ENCODE peak calls at places on chromosomes 7 and 10, in seven cellular contexts. One of them, this sample, is unnamed.

GRCh38 chr10:628386-629045 is 61.0 kb downstream of the DIP2C start:
- DNase-seq in body of pancreas: no peak
- DNase-seq in dorsolateral prefrontal cortex: no peak
- DNase-seq in AG09309: no peak
- DNase-seq in stomach: no peak
- DNase-seq in heart left ventricle: no peak
- DNase-seq in AG10803: no peak
- DNase-seq in this sample: no peak

GRCh38 chr7:136555933-136556332 is 312.5 kb upstream of the CHRM2 start:
- DNase-seq in body of pancreas: no peak
- DNase-seq in dorsolateral prefrontal cortex: no peak
- DNase-seq in AG09309: no peak
- DNase-seq in stomach: no peak
- DNase-seq in heart left ventricle: no peak
- DNase-seq in AG10803: no peak
- DNase-seq in this sample: no peak

GRCh38 chr7:90894122-90894521 is 298.0 kb downstream of the CDK14 start:
- DNase-seq in body of pancreas: no peak
- DNase-seq in dorsolateral prefrontal cortex: no peak
- DNase-seq in AG09309: no peak
- DNase-seq in stomach: no peak
- DNase-seq in heart left ventricle: no peak
- DNase-seq in AG10803: no peak
- DNase-seq in this sample: no peak

GRCh38 chr10:57696641-57697040 is 571.1 kb downstream of the IPMK start:
- DNase-seq in body of pancreas: no peak
- DNase-seq in dorsolateral prefrontal cortex: no peak
- DNase-seq in AG09309: peak
- DNase-seq in stomach: no peak
- DNase-seq in heart left ventricle: no peak
- DNase-seq in AG10803: peak
- DNase-seq in this sample: no peak

GRCh38 chr10:49741108-49741995 is 20.8 kb downstream of the OGDHL start:
- DNase-seq in body of pancreas: no peak
- DNase-seq in dorsolateral prefrontal cortex: no peak
- DNase-seq in AG09309: no peak
- DNase-seq in stomach: peak
- DNase-seq in heart left ventricle: no peak
- DNase-seq in AG10803: no peak
- DNase-seq in this sample: no peak

GRCh38 chr10:70932415-70933196 is 44.2 kb upstream of the PCBD1 start:
- DNase-seq in body of pancreas: peak
- DNase-seq in dorsolateral prefrontal cortex: peak
- DNase-seq in AG09309: no peak
- DNase-seq in stomach: no peak
- DNase-seq in heart left ventricle: no peak
- DNase-seq in AG10803: peak
- DNase-seq in this sample: no peak

GRCh38 chr10:21724020-21724589 is 190.1 kb downstream of the MLLT10 start:
- DNase-seq in body of pancreas: no peak
- DNase-seq in dorsolateral prefrontal cortex: no peak
- DNase-seq in AG09309: no peak
- DNase-seq in stomach: no peak
- DNase-seq in heart left ventricle: no peak
- DNase-seq in AG10803: no peak
- DNase-seq in this sample: no peak

GRCh38 chr10:87694011-87694794 is 34.5 kb downstream of the PAPSS2 start:
- DNase-seq in body of pancreas: no peak
- DNase-seq in dorsolateral prefrontal cortex: no peak
- DNase-seq in AG09309: no peak
- DNase-seq in stomach: no peak
- DNase-seq in heart left ventricle: no peak
- DNase-seq in AG10803: no peak
- DNase-seq in this sample: no peak

GRCh38 chr7:142889825-142890224 is 4.3 kb upstream of the TRPV6 start:
- DNase-seq in body of pancreas: no peak
- DNase-seq in dorsolateral prefrontal cortex: no peak
- DNase-seq in AG09309: no peak
- DNase-seq in stomach: peak
- DNase-seq in heart left ventricle: no peak
- DNase-seq in AG10803: no peak
- DNase-seq in this sample: no peak

GRCh38 chr7:84144480-84144879 is 50.1 kb downstream of the SEMA3A start:
- DNase-seq in body of pancreas: no peak
- DNase-seq in dorsolateral prefrontal cortex: no peak
- DNase-seq in AG09309: no peak
- DNase-seq in stomach: no peak
- DNase-seq in heart left ventricle: no peak
- DNase-seq in AG10803: no peak
- DNase-seq in this sample: no peak

GRCh38 chr7:94491410-94491809 is 18.2 kb upstream of the CASD1 start:
- DNase-seq in body of pancreas: no peak
- DNase-seq in dorsolateral prefrontal cortex: no peak
- DNase-seq in AG09309: no peak
- DNase-seq in stomach: no peak
- DNase-seq in heart left ventricle: no peak
- DNase-seq in AG10803: no peak
- DNase-seq in this sample: no peak

GRCh38 chr10:65358565-65358964 is 1567.3 kb upstream of the LRRTM3 start:
- DNase-seq in body of pancreas: peak
- DNase-seq in dorsolateral prefrontal cortex: no peak
- DNase-seq in AG09309: no peak
- DNase-seq in stomach: no peak
- DNase-seq in heart left ventricle: no peak
- DNase-seq in AG10803: no peak
- DNase-seq in this sample: peak

GRCh38 chr10:100462709-100463108 is at the start of gene WNT8B:
- DNase-seq in body of pancreas: no peak
- DNase-seq in dorsolateral prefrontal cortex: no peak
- DNase-seq in AG09309: no peak
- DNase-seq in stomach: no peak
- DNase-seq in heart left ventricle: no peak
- DNase-seq in AG10803: no peak
- DNase-seq in this sample: no peak

GRCh38 chr7:16978358-16979244 is 96.8 kb upstream of the AGR3 start:
- DNase-seq in body of pancreas: no peak
- DNase-seq in dorsolateral prefrontal cortex: no peak
- DNase-seq in AG09309: peak
- DNase-seq in stomach: no peak
- DNase-seq in heart left ventricle: no peak
- DNase-seq in AG10803: peak
- DNase-seq in this sample: no peak

GRCh38 chr10:78457804-78458483 is 424.3 kb downstream of the RPS24 start:
- DNase-seq in body of pancreas: no peak
- DNase-seq in dorsolateral prefrontal cortex: no peak
- DNase-seq in AG09309: peak
- DNase-seq in stomach: no peak
- DNase-seq in heart left ventricle: no peak
- DNase-seq in AG10803: peak
- DNase-seq in this sample: no peak

GRCh38 chr7:16719699-16720098 is 33.9 kb upstream of the TSPAN13 start:
- DNase-seq in body of pancreas: no peak
- DNase-seq in dorsolateral prefrontal cortex: no peak
- DNase-seq in AG09309: no peak
- DNase-seq in stomach: no peak
- DNase-seq in heart left ventricle: no peak
- DNase-seq in AG10803: no peak
- DNase-seq in this sample: no peak

GRCh38 chr10:113458944-113459343 is 93.9 kb upstream of the HABP2 start:
- DNase-seq in body of pancreas: no peak
- DNase-seq in dorsolateral prefrontal cortex: no peak
- DNase-seq in AG09309: no peak
- DNase-seq in stomach: no peak
- DNase-seq in heart left ventricle: no peak
- DNase-seq in AG10803: no peak
- DNase-seq in this sample: no peak

DNA sequence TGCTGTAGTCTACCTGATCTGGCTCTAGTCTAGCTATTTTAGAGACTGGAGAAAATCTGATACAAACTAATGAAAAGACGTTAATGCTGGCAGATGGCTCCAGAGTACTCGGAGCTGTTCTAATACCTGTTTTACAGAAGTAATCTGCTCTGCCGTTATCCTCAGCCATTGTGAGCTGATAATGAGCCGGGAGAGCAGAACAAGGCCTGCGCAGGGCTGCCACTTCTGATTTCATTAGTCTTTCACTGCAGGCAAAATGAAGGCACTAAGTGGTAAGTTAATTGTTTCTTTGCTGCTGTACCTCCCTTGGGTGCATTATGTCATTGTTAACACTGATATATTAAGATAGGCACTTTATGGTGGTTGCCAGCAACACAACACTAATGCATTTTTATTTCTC is 456.4 kb upstream of the PFKP start:
- DNase-seq in body of pancreas: no peak
- DNase-seq in dorsolateral prefrontal cortex: no peak
- DNase-seq in AG09309: no peak
- DNase-seq in stomach: no peak
- DNase-seq in heart left ventricle: no peak
- DNase-seq in AG10803: no peak
- DNase-seq in this sample: no peak
- TF ChIP-seq CTCF in body of pancreas: no peak
- TF ChIP-seq CTCF in dorsolateral prefrontal cortex: no peak
- TF ChIP-seq CTCF in AG09309: no peak
- TF ChIP-seq CTCF in stomach: no peak
- TF ChIP-seq CTCF in heart left ventricle: no peak
- TF ChIP-seq CTCF in AG10803: no peak
- TF ChIP-seq CTCF in this sample: no peak

GRCh38 chr7:42248579-42248978 is 11.6 kb upstream of the GLI3 start:
- DNase-seq in body of pancreas: no peak
- DNase-seq in dorsolateral prefrontal cortex: no peak
- DNase-seq in AG09309: no peak
- DNase-seq in stomach: no peak
- DNase-seq in heart left ventricle: no peak
- DNase-seq in AG10803: no peak
- DNase-seq in this sample: no peak
- TF ChIP-seq CTCF in body of pancreas: no peak
- TF ChIP-seq CTCF in dorsolateral prefrontal cortex: no peak
- TF ChIP-seq CTCF in AG09309: no peak
- TF ChIP-seq CTCF in stomach: no peak
- TF ChIP-seq CTCF in heart left ventricle: no peak
- TF ChIP-seq CTCF in AG10803: no peak
- TF ChIP-seq CTCF in this sample: no peak

GRCh38 chr10:131926743-131927595 is 26.2 kb downstream of the PPP2R2D start:
- DNase-seq in body of pancreas: no peak
- DNase-seq in dorsolateral prefrontal cortex: no peak
- DNase-seq in AG09309: no peak
- DNase-seq in stomach: no peak
- DNase-seq in heart left ventricle: no peak
- DNase-seq in AG10803: no peak
- DNase-seq in this sample: no peak

GRCh38 chr10:131930150-131930549 is 29.3 kb downstream of the PPP2R2D start:
- DNase-seq in body of pancreas: no peak
- DNase-seq in dorsolateral prefrontal cortex: no peak
- DNase-seq in AG09309: no peak
- DNase-seq in stomach: peak
- DNase-seq in heart left ventricle: no peak
- DNase-seq in AG10803: no peak
- DNase-seq in this sample: no peak

GRCh38 chr10:131928248-131929095 is 27.7 kb downstream of the PPP2R2D start:
- DNase-seq in body of pancreas: no peak
- DNase-seq in dorsolateral prefrontal cortex: no peak
- DNase-seq in AG09309: no peak
- DNase-seq in stomach: peak
- DNase-seq in heart left ventricle: no peak
- DNase-seq in AG10803: no peak
- DNase-seq in this sample: no peak

GRCh38 chr10:131930586-131931330 is 29.9 kb downstream of the PPP2R2D start:
- DNase-seq in body of pancreas: no peak
- DNase-seq in dorsolateral prefrontal cortex: no peak
- DNase-seq in AG09309: no peak
- DNase-seq in stomach: no peak
- DNase-seq in heart left ventricle: no peak
- DNase-seq in AG10803: no peak
- DNase-seq in this sample: no peak

DNA sequence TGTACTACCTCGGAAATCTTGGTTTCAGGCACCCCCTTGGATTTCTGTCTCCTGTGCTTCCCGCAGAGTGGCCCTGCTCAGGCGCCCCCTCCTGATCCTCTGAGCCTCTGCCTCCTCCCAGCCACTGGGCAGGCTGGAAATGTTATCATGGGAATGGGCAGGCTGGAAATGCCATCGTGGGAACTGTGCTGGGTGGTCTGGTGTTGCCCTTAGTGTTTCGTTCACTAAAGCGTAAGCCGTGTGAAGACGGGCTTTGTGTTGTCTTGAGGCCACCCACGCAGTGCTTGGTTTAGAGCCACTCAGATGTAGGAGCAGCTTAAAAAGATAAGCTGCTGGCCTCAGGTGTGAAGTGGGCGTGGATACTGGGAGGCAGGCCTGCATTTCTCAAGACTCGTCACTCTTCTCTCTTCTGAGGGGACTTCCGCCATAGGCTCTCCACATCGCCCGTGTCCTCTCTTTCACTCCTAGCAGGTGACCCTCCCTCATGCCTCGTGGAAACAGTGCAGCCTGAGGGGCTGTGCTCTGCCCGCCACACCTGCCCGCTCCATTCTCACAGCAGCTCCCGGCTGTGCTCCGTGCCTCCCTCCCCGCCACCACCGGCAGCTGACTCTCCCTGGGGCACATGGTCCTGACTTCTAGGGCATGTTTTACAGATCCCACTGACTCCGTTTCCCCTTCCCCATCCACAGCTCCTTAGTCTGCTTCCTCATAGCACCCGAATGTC is 28.5 kb downstream of the PPP2R2D start:
- DNase-seq in body of pancreas: peak
- DNase-seq in dorsolateral prefrontal cortex: no peak
- DNase-seq in AG09309: no peak
- DNase-seq in stomach: peak
- DNase-seq in heart left ventricle: no peak
- DNase-seq in AG10803: no peak
- DNase-seq in this sample: no peak
- TF ChIP-seq CTCF in body of pancreas: no peak
- TF ChIP-seq CTCF in dorsolateral prefrontal cortex: no peak
- TF ChIP-seq CTCF in AG09309: no peak
- TF ChIP-seq CTCF in stomach: no peak
- TF ChIP-seq CTCF in heart left ventricle: no peak
- TF ChIP-seq CTCF in AG10803: no peak
- TF ChIP-seq CTCF in this sample: no peak

GRCh38 chr10:95865814-95866447 is 41.8 kb upstream of the CC2D2B start:
- DNase-seq in body of pancreas: no peak
- DNase-seq in dorsolateral prefrontal cortex: no peak
- DNase-seq in AG09309: no peak
- DNase-seq in stomach: no peak
- DNase-seq in heart left ventricle: no peak
- DNase-seq in AG10803: no peak
- DNase-seq in this sample: no peak

GRCh38 chr10:95867866-95868265 is 39.9 kb upstream of the CC2D2B start:
- DNase-seq in body of pancreas: no peak
- DNase-seq in dorsolateral prefrontal cortex: no peak
- DNase-seq in AG09309: no peak
- DNase-seq in stomach: no peak
- DNase-seq in heart left ventricle: no peak
- DNase-seq in AG10803: no peak
- DNase-seq in this sample: no peak

GRCh38 chr10:95866448-95866842 is 41.3 kb upstream of the CC2D2B start:
- DNase-seq in body of pancreas: no peak
- DNase-seq in dorsolateral prefrontal cortex: no peak
- DNase-seq in AG09309: no peak
- DNase-seq in stomach: no peak
- DNase-seq in heart left ventricle: no peak
- DNase-seq in AG10803: no peak
- DNase-seq in this sample: no peak

GRCh38 chr10:95861401-95861800 is 46.4 kb upstream of the CC2D2B start:
- DNase-seq in body of pancreas: no peak
- DNase-seq in dorsolateral prefrontal cortex: no peak
- DNase-seq in AG09309: no peak
- DNase-seq in stomach: no peak
- DNase-seq in heart left ventricle: no peak
- DNase-seq in AG10803: peak
- DNase-seq in this sample: no peak

GRCh38 chr10:95864906-95865813 is 42.6 kb upstream of the CC2D2B start:
- DNase-seq in body of pancreas: peak
- DNase-seq in dorsolateral prefrontal cortex: no peak
- DNase-seq in AG09309: peak
- DNase-seq in stomach: no peak
- DNase-seq in heart left ventricle: no peak
- DNase-seq in AG10803: peak
- DNase-seq in this sample: peak
- TF ChIP-seq CTCF in body of pancreas: peak
- TF ChIP-seq CTCF in dorsolateral prefrontal cortex: peak
- TF ChIP-seq CTCF in AG09309: peak
- TF ChIP-seq CTCF in stomach: peak
- TF ChIP-seq CTCF in heart left ventricle: peak
- TF ChIP-seq CTCF in AG10803: peak
- TF ChIP-seq CTCF in this sample: peak

This sample was measured in endothelial cell.